ENCODE peak calls at places on chromosomes 13 and 19, in seven cellular contexts. One of them, this sample, is unnamed.

GRCh38 chr19:39498262-39499081 is at the start of gene DLL3:
- DNase-seq in IMR-90: peak; percentile 7
- DNase-seq in left ventricle myocardium inferior: no peak
- DNase-seq in cardiac muscle cell: no peak
- DNase-seq in astrocyte of the spinal cord: no peak
- DNase-seq in pancreas: no peak
- DNase-seq in heart right ventricle: no peak
- DNase-seq in this sample: no peak

GRCh38 chr13:32636711-32637110 is 50.5 kb downstream of the PDS5B start:
- DNase-seq in IMR-90: no peak
- DNase-seq in left ventricle myocardium inferior: no peak
- DNase-seq in cardiac muscle cell: no peak
- DNase-seq in astrocyte of the spinal cord: no peak
- DNase-seq in pancreas: no peak
- DNase-seq in heart right ventricle: no peak
- DNase-seq in this sample: no peak

GRCh38 chr19:1657632-1658445 is 5.4 kb upstream of the TCF3 start:
- DNase-seq in IMR-90: no peak
- DNase-seq in left ventricle myocardium inferior: no peak
- DNase-seq in cardiac muscle cell: no peak
- DNase-seq in astrocyte of the spinal cord: no peak
- DNase-seq in pancreas: no peak
- DNase-seq in heart right ventricle: no peak
- DNase-seq in this sample: no peak

GRCh38 chr13:28047784-28048388 is 52.5 kb downstream of the FLT3 start:
- DNase-seq in IMR-90: peak; percentile 79
- DNase-seq in left ventricle myocardium inferior: no peak
- DNase-seq in cardiac muscle cell: no peak
- DNase-seq in astrocyte of the spinal cord: peak; percentile 13
- DNase-seq in pancreas: no peak
- DNase-seq in heart right ventricle: no peak
- DNase-seq in this sample: no peak

GRCh38 chr13:41455725-41456419 is 1.5 kb upstream of the RGCC start:
- DNase-seq in IMR-90: no peak
- DNase-seq in left ventricle myocardium inferior: no peak
- DNase-seq in cardiac muscle cell: no peak
- DNase-seq in astrocyte of the spinal cord: no peak
- DNase-seq in pancreas: no peak
- DNase-seq in heart right ventricle: no peak
- DNase-seq in this sample: no peak

GRCh38 chr13:51271528-51272070 is 49.4 kb downstream of the FAM124A start:
- DNase-seq in IMR-90: no peak
- DNase-seq in left ventricle myocardium inferior: no peak
- DNase-seq in cardiac muscle cell: no peak
- DNase-seq in astrocyte of the spinal cord: no peak
- DNase-seq in pancreas: no peak
- DNase-seq in heart right ventricle: no peak
- DNase-seq in this sample: no peak

GRCh38 chr19:18718846-18719458 is 35.5 kb downstream of the CRTC1 start:
- DNase-seq in IMR-90: no peak
- DNase-seq in left ventricle myocardium inferior: no peak
- DNase-seq in cardiac muscle cell: no peak
- DNase-seq in astrocyte of the spinal cord: no peak
- DNase-seq in pancreas: no peak
- DNase-seq in heart right ventricle: no peak
- DNase-seq in this sample: no peak

GRCh38 chr13:49488563-49488962 is 7.2 kb upstream of the PHF11 start:
- DNase-seq in IMR-90: peak; percentile 53
- DNase-seq in left ventricle myocardium inferior: no peak
- DNase-seq in cardiac muscle cell: no peak
- DNase-seq in astrocyte of the spinal cord: no peak
- DNase-seq in pancreas: no peak
- DNase-seq in heart right ventricle: no peak
- DNase-seq in this sample: no peak

GRCh38 chr19:45952691-45953505 is 20.8 kb downstream of the NOVA2 start:
- DNase-seq in IMR-90: peak; percentile 42
- DNase-seq in left ventricle myocardium inferior: peak; percentile 40
- DNase-seq in cardiac muscle cell: peak; percentile 76
- DNase-seq in astrocyte of the spinal cord: peak; percentile 22
- DNase-seq in pancreas: peak; percentile 78
- DNase-seq in heart right ventricle: peak; percentile 62
- DNase-seq in this sample: peak; percentile 65

GRCh38 chr19:50669319-50670101 is 20.3 kb downstream of the C19orf81 start:
- DNase-seq in IMR-90: peak; percentile 15
- DNase-seq in left ventricle myocardium inferior: no peak
- DNase-seq in cardiac muscle cell: peak; percentile 50
- DNase-seq in astrocyte of the spinal cord: peak; percentile 6
- DNase-seq in pancreas: peak; percentile 70
- DNase-seq in heart right ventricle: no peak
- DNase-seq in this sample: no peak

GRCh38 chr19:45638930-45639729 is at the start of gene EML2:
- DNase-seq in IMR-90: no peak
- DNase-seq in left ventricle myocardium inferior: peak; percentile 56
- DNase-seq in cardiac muscle cell: peak; percentile 40
- DNase-seq in astrocyte of the spinal cord: peak; percentile 28
- DNase-seq in pancreas: peak; percentile 81
- DNase-seq in heart right ventricle: peak; percentile 55
- DNase-seq in this sample: peak; percentile 60

GRCh38 chr19:6710273-6711077 is 10.0 kb downstream of the C3 start:
- DNase-seq in IMR-90: no peak
- DNase-seq in left ventricle myocardium inferior: no peak
- DNase-seq in cardiac muscle cell: no peak
- DNase-seq in astrocyte of the spinal cord: no peak
- DNase-seq in pancreas: no peak
- DNase-seq in heart right ventricle: no peak
- DNase-seq in this sample: no peak

GRCh38 chr13:102291587-102292218 is 110.1 kb downstream of the FGF14 start:
- DNase-seq in IMR-90: peak; percentile 27
- DNase-seq in left ventricle myocardium inferior: no peak
- DNase-seq in cardiac muscle cell: peak; percentile 40
- DNase-seq in astrocyte of the spinal cord: peak; percentile 19
- DNase-seq in pancreas: no peak
- DNase-seq in heart right ventricle: no peak
- DNase-seq in this sample: no peak

GRCh38 chr13:48426052-48426451 is 13.1 kb upstream of the LPAR6 start:
- DNase-seq in IMR-90: no peak
- DNase-seq in left ventricle myocardium inferior: no peak
- DNase-seq in cardiac muscle cell: no peak
- DNase-seq in astrocyte of the spinal cord: no peak
- DNase-seq in pancreas: no peak
- DNase-seq in heart right ventricle: no peak
- DNase-seq in this sample: no peak

GRCh38 chr13:106479849-106480400 is 55.5 kb downstream of the EFNB2 start:
- DNase-seq in IMR-90: no peak
- DNase-seq in left ventricle myocardium inferior: no peak
- DNase-seq in cardiac muscle cell: no peak
- DNase-seq in astrocyte of the spinal cord: peak; percentile 76
- DNase-seq in pancreas: no peak
- DNase-seq in heart right ventricle: no peak
- DNase-seq in this sample: no peak
- TF ChIP-seq CTCF in IMR-90: no peak
- TF ChIP-seq CTCF in left ventricle myocardium inferior: no peak
- TF ChIP-seq CTCF in cardiac muscle cell: no peak
- TF ChIP-seq CTCF in astrocyte of the spinal cord: no peak
- TF ChIP-seq CTCF in pancreas: no peak
- TF ChIP-seq CTCF in heart right ventricle: no peak
- TF ChIP-seq CTCF in this sample: no peak

DNA sequence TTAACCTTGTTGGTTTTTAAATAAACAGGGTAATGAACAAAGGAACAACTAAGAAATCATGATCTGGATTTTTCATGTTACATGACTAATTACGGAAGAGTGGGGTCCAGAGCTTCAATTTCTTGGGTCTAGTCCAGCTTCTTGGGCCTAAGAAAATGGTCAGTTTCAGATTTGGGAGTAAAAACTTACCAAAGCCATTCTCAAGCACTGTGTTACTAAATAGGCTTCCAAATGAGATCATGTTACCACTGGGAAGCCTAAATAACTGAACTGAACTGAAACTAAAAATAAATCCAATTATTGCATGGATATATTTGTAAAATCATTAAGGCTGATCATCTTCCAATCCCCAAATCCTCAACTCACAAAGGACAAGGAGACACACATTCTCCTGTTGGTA is 13.9 kb downstream of the TBC1D4 start:
- DNase-seq in IMR-90: peak; percentile 53
- DNase-seq in left ventricle myocardium inferior: no peak
- DNase-seq in cardiac muscle cell: peak; percentile 35
- DNase-seq in astrocyte of the spinal cord: peak; percentile 51
- DNase-seq in pancreas: no peak
- DNase-seq in heart right ventricle: no peak
- DNase-seq in this sample: no peak
- H3K4me3 ChIP-seq in IMR-90: no peak overlapping the region
- H3K4me3 ChIP-seq in left ventricle myocardium inferior: no peak overlapping the region
- H3K4me3 ChIP-seq in cardiac muscle cell: no peak overlapping the region
- H3K4me3 ChIP-seq in astrocyte of the spinal cord: no peak overlapping the region
- H3K4me3 ChIP-seq in pancreas: no peak overlapping the region
- H3K4me3 ChIP-seq in heart right ventricle: no peak overlapping the region
- H3K4me3 ChIP-seq in this sample: peak overlapping the region; percentile 39

GRCh38 chr13:110953416-110953815 is 38.5 kb upstream of the ANKRD10 start:
- DNase-seq in IMR-90: no peak
- DNase-seq in left ventricle myocardium inferior: no peak
- DNase-seq in cardiac muscle cell: no peak
- DNase-seq in astrocyte of the spinal cord: no peak
- DNase-seq in pancreas: no peak
- DNase-seq in heart right ventricle: no peak
- DNase-seq in this sample: no peak

GRCh38 chr13:110960219-110960618 is 45.4 kb upstream of the ANKRD10 start:
- DNase-seq in IMR-90: no peak
- DNase-seq in left ventricle myocardium inferior: no peak
- DNase-seq in cardiac muscle cell: no peak
- DNase-seq in astrocyte of the spinal cord: no peak
- DNase-seq in pancreas: no peak
- DNase-seq in heart right ventricle: no peak
- DNase-seq in this sample: no peak

GRCh38 chr13:110957931-110958330 is 43.1 kb upstream of the ANKRD10 start:
- DNase-seq in IMR-90: no peak
- DNase-seq in left ventricle myocardium inferior: no peak
- DNase-seq in cardiac muscle cell: no peak
- DNase-seq in astrocyte of the spinal cord: no peak
- DNase-seq in pancreas: no peak
- DNase-seq in heart right ventricle: no peak
- DNase-seq in this sample: no peak

GRCh38 chr13:110953833-110954532 is 39.1 kb upstream of the ANKRD10 start:
- DNase-seq in IMR-90: no peak
- DNase-seq in left ventricle myocardium inferior: no peak
- DNase-seq in cardiac muscle cell: no peak
- DNase-seq in astrocyte of the spinal cord: no peak
- DNase-seq in pancreas: no peak
- DNase-seq in heart right ventricle: no peak
- DNase-seq in this sample: no peak

GRCh38 chr13:110957181-110957884 is 42.5 kb upstream of the ANKRD10 start:
- DNase-seq in IMR-90: peak; percentile 16
- DNase-seq in left ventricle myocardium inferior: no peak
- DNase-seq in cardiac muscle cell: no peak
- DNase-seq in astrocyte of the spinal cord: peak; percentile 20
- DNase-seq in pancreas: no peak
- DNase-seq in heart right ventricle: no peak
- DNase-seq in this sample: no peak
- TF ChIP-seq CTCF in IMR-90: peak; percentile 19
- TF ChIP-seq CTCF in left ventricle myocardium inferior: peak; percentile 17
- TF ChIP-seq CTCF in cardiac muscle cell: peak; percentile 21
- TF ChIP-seq CTCF in astrocyte of the spinal cord: peak; percentile 38
- TF ChIP-seq CTCF in pancreas: no peak
- TF ChIP-seq CTCF in heart right ventricle: no peak
- TF ChIP-seq CTCF in this sample: no peak

DNA sequence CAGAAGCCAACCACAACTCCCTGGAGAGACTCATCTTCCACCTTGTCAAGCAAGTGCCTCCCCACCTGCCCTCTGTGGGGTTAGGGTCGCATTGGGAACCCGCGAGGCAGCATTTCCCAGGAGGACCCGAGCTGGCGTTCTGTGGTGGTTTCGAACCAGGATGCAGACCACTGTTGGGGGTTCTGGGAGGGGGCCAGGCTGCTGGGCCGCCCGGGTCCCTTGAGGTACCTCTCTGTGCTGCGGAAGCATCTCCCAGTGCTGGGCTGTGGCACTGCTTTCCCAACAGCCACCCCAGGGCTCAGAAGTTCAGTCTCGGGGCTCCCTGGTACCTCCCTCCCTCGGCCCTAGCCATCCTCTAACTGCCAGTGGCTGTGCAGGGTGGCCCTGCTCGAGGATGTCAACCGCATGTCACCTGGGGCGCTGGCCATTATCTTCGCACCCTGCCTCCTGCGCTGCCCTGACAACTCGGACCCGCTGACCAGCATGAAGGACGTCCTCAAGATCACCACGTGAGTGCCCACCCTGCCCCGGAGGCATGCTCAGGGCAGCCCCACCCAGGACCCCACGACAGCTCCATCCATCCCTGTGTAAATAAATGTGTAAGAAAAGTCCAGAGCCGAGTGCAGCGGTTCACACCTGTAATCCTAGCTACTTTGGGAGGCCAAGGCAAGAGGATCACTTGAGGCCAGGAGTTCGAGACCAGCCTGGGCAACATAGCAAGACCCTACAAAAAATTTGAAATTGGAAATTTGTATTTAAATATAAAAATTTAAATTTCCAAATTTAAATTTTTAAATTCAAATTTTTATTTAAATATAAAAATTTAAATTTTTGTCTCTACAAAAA is 8.2 kb upstream of the USE1 start:
- DNase-seq in IMR-90: no peak
- DNase-seq in left ventricle myocardium inferior: no peak
- DNase-seq in cardiac muscle cell: no peak
- DNase-seq in astrocyte of the spinal cord: no peak
- DNase-seq in pancreas: no peak
- DNase-seq in heart right ventricle: no peak
- DNase-seq in this sample: no peak
- H3K4me3 ChIP-seq in IMR-90: no peak overlapping the region
- H3K4me3 ChIP-seq in left ventricle myocardium inferior: no peak overlapping the region
- H3K4me3 ChIP-seq in cardiac muscle cell: no peak overlapping the region
- H3K4me3 ChIP-seq in astrocyte of the spinal cord: no peak overlapping the region
- H3K4me3 ChIP-seq in pancreas: no peak overlapping the region
- H3K4me3 ChIP-seq in heart right ventricle: no peak overlapping the region
- H3K4me3 ChIP-seq in this sample: no peak overlapping the region

GRCh38 chr19:5271145-5271544 is 69.5 kb downstream of the PTPRS start:
- DNase-seq in IMR-90: no peak
- DNase-seq in left ventricle myocardium inferior: no peak
- DNase-seq in cardiac muscle cell: no peak
- DNase-seq in astrocyte of the spinal cord: no peak
- DNase-seq in pancreas: no peak
- DNase-seq in heart right ventricle: no peak
- DNase-seq in this sample: no peak
- TF ChIP-seq CTCF in IMR-90: peak; percentile 25
- TF ChIP-seq CTCF in left ventricle myocardium inferior: no peak
- TF ChIP-seq CTCF in cardiac muscle cell: peak; percentile 19
- TF ChIP-seq CTCF in astrocyte of the spinal cord: no peak
- TF ChIP-seq CTCF in pancreas: no peak
- TF ChIP-seq CTCF in heart right ventricle: no peak
- TF ChIP-seq CTCF in this sample: no peak

GRCh38 chr13:109779074-109779473 is 7.3 kb downstream of the IRS2 start:
- DNase-seq in IMR-90: no peak
- DNase-seq in left ventricle myocardium inferior: no peak
- DNase-seq in cardiac muscle cell: no peak
- DNase-seq in astrocyte of the spinal cord: peak; percentile 27
- DNase-seq in pancreas: no peak
- DNase-seq in heart right ventricle: no peak
- DNase-seq in this sample: no peak
- H3K4me3 ChIP-seq in IMR-90: no peak overlapping the region
- H3K4me3 ChIP-seq in left ventricle myocardium inferior: peak overlapping the region; percentile 78
- H3K4me3 ChIP-seq in cardiac muscle cell: no peak overlapping the region
- H3K4me3 ChIP-seq in astrocyte of the spinal cord: no peak overlapping the region
- H3K4me3 ChIP-seq in pancreas: no peak overlapping the region
- H3K4me3 ChIP-seq in heart right ventricle: peak overlapping the region; percentile 55
- H3K4me3 ChIP-seq in this sample: peak overlapping the region; percentile 64

GRCh38 chr13:85261757-85262346 is 537.4 kb downstream of the SLITRK6 start:
- DNase-seq in IMR-90: peak; percentile 12
- DNase-seq in left ventricle myocardium inferior: no peak
- DNase-seq in cardiac muscle cell: peak; percentile 25
- DNase-seq in astrocyte of the spinal cord: peak; percentile 15
- DNase-seq in pancreas: no peak
- DNase-seq in heart right ventricle: no peak
- DNase-seq in this sample: no peak
- TF ChIP-seq CTCF in IMR-90: peak; percentile 39
- TF ChIP-seq CTCF in left ventricle myocardium inferior: no peak
- TF ChIP-seq CTCF in cardiac muscle cell: peak; percentile 65
- TF ChIP-seq CTCF in astrocyte of the spinal cord: peak; percentile 51
- TF ChIP-seq CTCF in pancreas: peak; percentile 14
- TF ChIP-seq CTCF in heart right ventricle: no peak
- TF ChIP-seq CTCF in this sample: no peak

This sample was measured in psoas muscle.